ENCODE peak calls at places on chromosomes 13 and 19, in four cellular contexts. S is transverse colon, T is uterus, W is fibroblast of lung. L is an unnamed sample.

GRCh38 chr19:35615036-35615435 is 2.5 kb downstream of the HAUS5 start:
- DNase-seq in S (no peak), T (no peak), W (no peak), L (no peak)

GRCh38 chr13:73765651-73766384 is 368.4 kb downstream of the KLF12 start:
- DNase-seq in T (peak), W (peak), S (peak), L (peak)

GRCh38 chr13:30705672-30706071 is 29.7 kb upstream of the ALOX5AP start:
- DNase-seq in W (no peak), S (no peak), T (no peak), L (peak)

GRCh38 chr13:90547272-90547790 is 800.2 kb upstream of the MIR17HG start:
- DNase-seq in T (no peak), W (no peak), S (no peak), L (no peak)

GRCh38 chr19:40365613-40366401 is 17.3 kb downstream of the PLD3 start:
- DNase-seq in W (peak), S (peak), T (peak), L (peak)

GRCh38 chr13:98393873-98394272 is 183.0 kb downstream of the STK24 start:
- DNase-seq in W (no peak), T (no peak), S (no peak), L (no peak)

GRCh38 chr19:16920816-16921529 is 32.2 kb downstream of the F2RL3 start:
- DNase-seq in W (peak), S (no peak), T (no peak), L (peak)

GRCh38 chr19:32219881-32220552 is 125.4 kb upstream of the ZNF507 start:
- DNase-seq in T (no peak), S (no peak), W (no peak), L (no peak)

GRCh38 chr13:34030782-34031181 is 212.8 kb downstream of the RFC3 start:
- DNase-seq in W (no peak), S (no peak), T (no peak), L (peak)

GRCh38 chr13:59483441-59484116 is 680.1 kb downstream of the DIAPH3 start:
- DNase-seq in W (peak), T (no peak), S (no peak), L (no peak)

GRCh38 chr19:47779524-47780214 is 1.2 kb downstream of the SELENOW start:
- DNase-seq in T (peak), W (no peak), S (peak), L (no peak)

GRCh38 chr19:33879818-33880575 is 83.3 kb downstream of the KCTD15 start:
- DNase-seq in S (no peak), T (no peak), W (no peak), L (no peak)

GRCh38 chr19:55253842-55254624 is 4.8 kb downstream of the PPP6R1 start:
- DNase-seq in W (no peak), T (no peak), S (peak), L (no peak)

GRCh38 chr13:112781881-112782361 is 92.1 kb downstream of the ATP11A start:
- DNase-seq in T (no peak), W (peak), S (no peak), L (peak)

GRCh38 chr19:35184884-35185283 is 30.3 kb downstream of the FXYD5 start:
- DNase-seq in S (no peak), T (no peak), W (no peak), L (no peak)

GRCh38 chr19:3113100-3114017 is 19.2 kb downstream of the GNA11 start:
- DNase-seq in S (no peak), W (no peak), T (no peak), L (no peak)

GRCh38 chr13:112469071-112469745 is 93.1 kb downstream of the SPACA7 start:
- DNase-seq in S (no peak), W (no peak), T (no peak), L (peak)

GRCh38 chr19:14542721-14543328 is 13.4 kb downstream of the TECR start:
- DNase-seq in S (no peak), W (no peak), T (no peak), L (peak)

GRCh38 chr13:49985129-49985528 is 11.7 kb upstream of the TRIM13 start:
- DNase-seq in S (no peak), W (no peak), T (no peak), L (no peak)

GRCh38 chr19:11052391-11052790 is 36.9 kb upstream of the LDLR start:
- DNase-seq in W (no peak), S (no peak), T (no peak), L (no peak)
- TF ChIP-seq CTCF in W (no peak), S (no peak), T (no peak), L (no peak)

DNA sequence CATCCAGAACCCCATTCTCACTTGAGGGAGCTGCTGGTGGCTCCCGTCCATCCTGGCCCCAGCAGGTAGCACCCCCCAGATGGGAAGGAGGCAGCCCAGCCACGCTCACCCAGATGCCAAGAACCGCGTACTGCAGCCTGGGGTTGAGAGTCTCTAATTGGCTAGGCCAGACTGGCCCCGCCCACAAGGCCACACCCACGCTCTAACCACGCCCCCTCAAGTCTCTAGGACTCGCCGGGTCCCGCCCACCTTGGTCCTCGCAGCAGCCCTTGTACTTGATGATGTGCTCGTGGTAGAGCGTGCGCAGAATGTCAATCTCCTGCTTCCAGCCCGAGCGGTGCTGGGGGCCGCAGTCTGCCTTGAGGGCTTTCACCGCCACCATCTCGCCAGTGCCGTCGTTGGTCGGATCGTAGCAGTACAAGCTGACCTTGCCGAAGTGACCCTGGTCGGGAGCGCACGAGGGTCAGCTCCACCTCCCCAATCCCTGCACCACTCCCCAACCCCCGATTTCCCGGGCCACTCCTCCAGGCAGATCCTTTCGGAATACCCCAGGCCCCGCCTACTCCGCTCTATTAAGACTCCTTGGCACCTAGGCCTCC is 14.5 kb upstream of the ICAM3 start:
- DNase-seq in S (peak), W (peak), T (peak), L (peak)
- H3K4me3 ChIP-seq in S (no peak), W (no peak), T (no peak), L (no peak)

DNA sequence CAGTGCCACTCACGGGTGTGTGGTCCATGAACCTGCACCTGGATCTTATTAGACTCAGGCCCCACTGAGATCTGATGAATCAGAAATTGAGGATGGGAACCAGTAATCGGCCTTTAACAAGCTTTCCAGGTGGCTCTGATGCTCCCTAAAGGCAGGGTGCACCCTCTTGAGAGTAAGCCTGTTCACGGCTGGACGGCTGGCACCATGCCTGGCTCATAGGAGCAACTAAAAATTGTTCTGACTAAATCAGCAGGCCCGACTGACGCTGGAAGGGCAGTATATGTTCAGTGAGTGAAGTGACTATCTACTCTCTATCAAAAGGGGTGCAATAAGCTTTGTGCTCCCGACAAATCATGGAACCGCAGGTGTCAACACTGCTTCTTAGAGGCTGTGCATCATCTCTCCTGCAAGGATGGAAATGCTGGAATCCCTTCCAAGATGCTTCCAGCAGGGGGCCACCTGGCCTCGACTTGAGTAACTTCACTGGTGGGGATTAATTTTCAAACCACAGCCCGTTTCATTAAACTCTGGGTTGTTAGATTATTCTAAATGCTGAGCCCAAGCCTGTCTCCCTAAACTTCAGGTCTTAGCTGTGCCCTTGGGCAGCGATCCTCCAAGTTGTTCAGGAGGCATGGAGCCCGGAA is 28.4 kb downstream of the TMTC4 start:
- DNase-seq in T (no peak), W (peak), S (no peak), L (peak)
- TF ChIP-seq CTCF in T (no peak), W (peak), S (peak), L (peak)

GRCh38 chr19:4375620-4376228 is 24.6 kb downstream of the SH3GL1 start:
- DNase-seq in W (peak), T (peak), S (peak), L (no peak)
- H3K4me3 ChIP-seq in W (no peak), T (no peak), S (no peak), L (no peak)

GRCh38 chr19:49224856-49225255 is 67.3 kb downstream of the TRPM4 start:
- DNase-seq in T (no peak), W (peak), S (peak), L (peak)
- TF ChIP-seq CTCF in T (no peak), W (peak), S (peak), L (peak)

GRCh38 chr19:53195265-53195879 is 2.2 kb upstream of the ZNF665 start:
- DNase-seq in S (peak), W (peak), T (peak), L (peak)

GRCh38 chr19:53192771-53193533 is at the start of gene ZNF665:
- DNase-seq in S (peak), W (peak), T (peak), L (peak)

GRCh38 chr19:53190253-53190652 is 2.9 kb downstream of the ZNF665 start:
- DNase-seq in T (no peak), S (no peak), W (no peak), L (no peak)

GRCh38 chr19:53196777-53197396 is 3.7 kb upstream of the ZNF665 start:
- DNase-seq in T (peak), W (peak), S (peak), L (peak)

GRCh38 chr19:53193534-53194222 is 520 bp upstream of the ZNF665 start:
- DNase-seq in T (no peak), W (no peak), S (no peak), L (no peak)
- H3K4me3 ChIP-seq in T (peak), W (peak), S (no peak), L (peak)

GRCh38 chr19:45186509-45187334 is 8.1 kb downstream of the BLOC1S3 start:
- DNase-seq in W (no peak), S (no peak), T (no peak), L (no peak)

GRCh38 chr19:45184115-45184514 is 5.5 kb downstream of the BLOC1S3 start:
- DNase-seq in S (no peak), T (no peak), W (no peak), L (no peak)

GRCh38 chr19:45189971-45190370 is 11.4 kb downstream of the BLOC1S3 start:
- DNase-seq in T (no peak), S (no peak), W (no peak), L (no peak)

GRCh38 chr19:45191324-45191845 is 12.8 kb downstream of the BLOC1S3 start:
- DNase-seq in S (no peak), T (no peak), W (no peak), L (peak)

DNA sequence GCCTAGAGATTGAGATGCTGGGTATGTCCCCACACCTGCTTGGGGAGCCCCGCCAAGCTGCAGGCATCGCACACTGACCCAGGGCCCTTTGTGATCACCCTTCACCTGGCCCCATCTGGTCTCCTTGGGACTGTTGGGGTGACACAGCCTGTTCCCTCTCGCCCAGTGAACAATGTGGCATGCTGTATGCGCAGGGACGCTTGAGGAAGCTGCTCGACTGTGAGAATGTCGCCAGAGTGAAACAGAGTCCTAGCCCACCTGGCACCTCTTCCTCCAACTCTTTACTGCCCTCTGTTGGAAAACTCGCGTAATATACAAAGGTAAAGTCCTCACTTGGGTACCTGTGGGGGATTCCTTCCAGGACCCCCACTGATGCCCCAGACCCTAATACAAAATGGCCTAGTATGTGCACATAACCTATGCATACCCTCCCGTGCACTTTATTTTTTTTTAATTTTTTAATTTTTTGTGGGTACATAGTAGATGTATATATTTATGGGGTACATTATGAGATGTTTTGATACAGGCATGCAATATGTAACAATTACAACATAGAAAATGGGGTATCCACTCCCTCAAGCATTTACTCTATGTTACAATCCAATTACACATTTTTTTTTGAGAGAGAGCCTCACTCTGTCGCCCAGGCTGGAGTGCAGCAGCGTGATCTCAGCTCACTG is 9.0 kb downstream of the BLOC1S3 start:
- DNase-seq in T (no peak), S (no peak), W (no peak), L (peak)
- TF ChIP-seq CTCF in T (peak), S (peak), W (peak), L (peak)

GRCh38 chr19:524062-524674 is 7.4 kb upstream of the CDC34 start:
- DNase-seq in S (no peak), W (no peak), T (no peak), L (no peak)

GRCh38 chr19:530133-531008 is 1.2 kb upstream of the CDC34 start:
- DNase-seq in W (no peak), S (peak), T (no peak), L (no peak)

GRCh38 chr19:522726-523125 is 8.8 kb upstream of the CDC34 start:
- DNase-seq in W (no peak), T (no peak), S (no peak), L (no peak)

GRCh38 chr19:525029-525428 is 6.5 kb upstream of the CDC34 start:
- DNase-seq in S (no peak), T (no peak), W (no peak), L (no peak)

DNA sequence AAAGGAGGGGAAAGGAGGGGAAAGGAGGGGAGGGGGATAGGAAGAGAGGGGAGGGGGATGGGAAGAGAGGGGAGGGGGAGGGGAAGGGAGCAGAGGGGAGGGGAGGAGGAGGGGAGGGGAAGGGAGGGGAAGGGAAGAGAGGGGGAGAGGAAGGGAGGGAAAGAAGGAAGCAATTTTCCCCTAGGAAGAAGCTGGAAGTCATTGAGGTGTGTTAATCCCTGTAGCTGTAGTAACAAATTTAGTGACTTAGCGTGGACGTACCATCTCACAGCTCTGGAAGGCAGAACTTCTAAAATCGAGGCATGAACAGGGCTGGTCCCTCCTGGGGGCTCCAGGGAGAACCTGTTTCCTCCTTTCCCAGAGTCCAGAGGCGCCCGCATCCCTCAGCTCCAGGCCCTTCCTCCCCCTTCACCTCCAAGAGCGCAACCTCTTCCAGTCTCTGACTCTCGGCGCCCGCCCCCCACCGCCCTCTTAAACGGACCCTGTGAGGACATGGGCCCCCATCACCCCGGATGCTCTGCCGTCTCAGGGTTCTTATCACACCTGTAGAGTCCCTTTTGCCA is 5.6 kb upstream of the CDC34 start:
- DNase-seq in S (no peak), T (no peak), W (no peak), L (no peak)
- H3K4me3 ChIP-seq in S (no peak), T (no peak), W (no peak), L (no peak)